ENCODE peak calls at places on chromosomes 11 and 22, in eight cellular contexts. C is GM23338; S is AG08396; N is tibial nerve; I is Right ventricle myocardium inferior; T is activated T-helper 1 cell treated with anti-CD3 and anti-CD28 coated beads, Interleukin-12 subunit alpha, Interleukin-12 subunit beta, Interleukin-2, Interleukin-4 antibody, amounts not matched to agents 30 ng/mL and 10 ng/mL and 1 ng/mL, durations not matched to agents 14 hours and 24 hours and 36 hours; J is PC-3; G is fibroblast of the conjunctiva. V is an unnamed sample.
A peak's percentile ranks its signal among the peaks of the same experiment; 100 is the strongest.

GRCh38 chr11:125170406-125171031 is 6.0 kb downstream of the PKNOX2 start:
- DNase-seq in G (peak; percentile 92), J (no peak), C (peak; percentile 54), S (no peak), T (no peak), I (peak; percentile 76), N (peak; percentile 47), V (peak; percentile 55)

GRCh38 chr11:67349927-67350465 is 3.4 kb downstream of the POLD4 start:
- DNase-seq in G (no peak), T (no peak), I (no peak), C (no peak), N (no peak), J (no peak), S (no peak), V (no peak)

GRCh38 chr11:69411257-69411924 is 70.1 kb upstream of the LINC01488 start:
- DNase-seq in N (no peak), T (no peak), G (no peak), I (no peak), S (no peak), C (no peak), J (peak; percentile 61), V (no peak)

GRCh38 chr11:17400048-17400775 is 11.8 kb upstream of the KCNJ11 start:
- DNase-seq in C (no peak), J (no peak), G (no peak), I (no peak), S (no peak), T (no peak), N (no peak), V (no peak)

GRCh38 chr22:22112533-22113294 is 130.1 kb upstream of the TOP3B start:
- DNase-seq in G (no peak), I (no peak), C (no peak), T (no peak), S (no peak), N (no peak), J (no peak), V (no peak)

GRCh38 chr11:61021661-61022212 is 50.3 kb downstream of the CD6 start:
- DNase-seq in T (peak; percentile 78), C (peak; percentile 90), I (no peak), S (no peak), J (no peak), G (no peak), N (no peak), V (peak; percentile 56)

GRCh38 chr11:67409781-67410368 is 5.6 kb upstream of the CARNS1 start:
- DNase-seq in T (no peak), C (peak; percentile 94), S (no peak), J (peak; percentile 53), N (no peak), G (no peak), I (no peak), V (no peak)

GRCh38 chr11:3217751-3218482 is 696 bp downstream of the MRGPRG start:
- DNase-seq in G (no peak), J (no peak), N (no peak), C (no peak), T (no peak), I (no peak), S (no peak), V (no peak)

GRCh38 chr11:789951-790350 is at the start of gene CEND1:
- DNase-seq in I (no peak), S (peak; percentile 87), C (peak; percentile 79), G (no peak), T (peak; percentile 52), N (no peak), J (no peak), V (no peak)

GRCh38 chr11:4922304-4922703 is 1.8 kb downstream of the OR51G1 start:
- DNase-seq in C (no peak), N (no peak), I (no peak), G (no peak), J (no peak), T (no peak), S (no peak), V (no peak)

GRCh38 chr22:44204937-44205712 is 24.4 kb downstream of the PARVG start:
- DNase-seq in C (no peak), I (peak; percentile 59), T (no peak), N (no peak), S (no peak), J (no peak), G (no peak), V (no peak)

GRCh38 chr11:2745511-2745910 is 45.7 kb upstream of the KCNQ1OT1 start:
- DNase-seq in I (peak; percentile 53), N (no peak), T (no peak), G (no peak), C (no peak), S (no peak), J (no peak), V (no peak)

GRCh38 chr22:44205713-44206645 is 25.3 kb downstream of the PARVG start:
- DNase-seq in T (no peak), S (no peak), N (no peak), I (peak; percentile 30), C (no peak), J (no peak), G (no peak), V (no peak)

GRCh38 chr11:57318178-57318577 is 6.6 kb downstream of the TNKS1BP1 start:
- DNase-seq in J (no peak), I (no peak), S (no peak), G (peak; percentile 50), T (no peak), C (no peak), N (no peak), V (no peak)

GRCh38 chr11:8290122-8290810 is 26.6 kb upstream of the LMO1 start:
- DNase-seq in G (no peak), N (no peak), C (no peak), T (no peak), I (no peak), S (no peak), J (no peak), V (no peak)

GRCh38 chr11:119077839-119078238 is 6.8 kb upstream of the HMBS start:
- DNase-seq in G (no peak), N (no peak), J (no peak), T (no peak), I (no peak), C (no peak), S (no peak), V (no peak)

GRCh38 chr22:19877626-19878339 is 23.1 kb upstream of the GNB1L start:
- DNase-seq in G (peak; percentile 65), T (no peak), S (no peak), I (peak; percentile 11), N (peak; percentile 6), J (no peak), C (no peak), V (no peak)